ENCODE peak calls at places on chromosomes 11 and 22, in five cellular contexts. W is stomach, M is sigmoid colon, G is HCT116, S is tibial nerve. C is an unnamed sample.

GRCh38 chr22:39232806-39233735 is 11.7 kb downstream of the PDGFB start:
- DNase-seq in G (no peak), W (no peak), S (no peak), M (no peak), C (no peak)

GRCh38 chr11:83087035-83087434 is 15.3 kb upstream of the RAB30 start:
- DNase-seq in G (no peak), W (no peak), M (no peak), S (no peak), C (no peak)

GRCh38 chr11:9905562-9905961 is 241.7 kb downstream of the SWAP70 start:
- DNase-seq in G (no peak), M (no peak), W (no peak), S (no peak), C (no peak)

GRCh38 chr11:102241026-102241425 is 76.3 kb upstream of the BIRC3 start:
- DNase-seq in M (no peak), W (no peak), G (no peak), S (no peak), C (no peak)

GRCh38 chr22:26535499-26535898 is 23.2 kb upstream of the TFIP11 start:
- DNase-seq in S (no peak), G (no peak), M (no peak), W (no peak), C (no peak)

GRCh38 chr11:120659076-120659475 is 147.5 kb downstream of the GRIK4 start:
- DNase-seq in S (no peak), W (no peak), M (no peak), G (no peak), C (no peak)

GRCh38 chr11:127994736-127995135 is 592.6 kb downstream of the ETS1 start:
- DNase-seq in S (no peak), W (no peak), M (no peak), G (no peak), C (no peak)

GRCh38 chr22:19877626-19878339 is 23.1 kb upstream of the GNB1L start:
- DNase-seq in W (no peak), G (no peak), M (peak), S (peak), C (no peak)

GRCh38 chr11:36793542-36793926 is 195.5 kb upstream of the RAG2 start:
- DNase-seq in W (no peak), M (no peak), G (no peak), S (no peak), C (no peak)

GRCh38 chr11:75532200-75532972 is 6.6 kb upstream of the GDPD5 start:
- DNase-seq in G (peak), M (peak), W (peak), S (peak), C (peak)

GRCh38 chr11:6404341-6405038 is 14.2 kb downstream of the SMPD1 start:
- DNase-seq in M (no peak), S (no peak), G (no peak), W (no peak), C (no peak)

GRCh38 chr22:38078046-38078840 is 5.7 kb downstream of the SLC16A8 start:
- DNase-seq in W (no peak), G (no peak), M (peak), S (no peak), C (no peak)

GRCh38 chr11:64577202-64577601 is 13.8 kb upstream of the SLC22A12 start:
- DNase-seq in G (no peak), M (peak), S (no peak), W (no peak), C (no peak)

GRCh38 chr11:9956483-9956882 is 292.6 kb downstream of the SWAP70 start:
- DNase-seq in G (no peak), M (no peak), S (no peak), W (no peak), C (no peak)

GRCh38 chr22:48692734-48693376 is 1134.8 kb downstream of the BRD1 start:
- DNase-seq in G (no peak), W (no peak), S (peak), M (no peak), C (no peak)

DNA sequence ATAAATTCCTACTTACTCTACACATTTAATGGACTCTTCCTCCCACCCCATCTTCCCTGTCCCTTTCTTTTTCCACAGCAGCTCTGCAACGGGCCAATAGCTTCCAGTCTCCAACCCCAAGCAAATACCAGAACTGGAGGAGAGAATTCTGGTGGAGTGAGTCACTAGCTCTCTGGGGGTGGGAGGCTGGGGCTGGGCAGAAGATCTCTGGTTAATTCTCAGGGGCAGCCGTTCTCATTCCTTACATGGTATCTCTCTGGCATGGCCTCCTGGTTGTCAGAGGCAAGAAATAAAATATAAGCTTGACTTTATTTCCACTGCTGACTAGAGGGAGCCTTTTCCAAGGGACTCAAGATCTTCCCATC is 90.4 kb upstream of the PARVA start:
- DNase-seq in W (peak), G (peak), S (no peak), M (peak), C (no peak)
- TF ChIP-seq POLR2A in W (no peak), G (no peak), S (no peak), M (no peak), C (no peak)

DNA sequence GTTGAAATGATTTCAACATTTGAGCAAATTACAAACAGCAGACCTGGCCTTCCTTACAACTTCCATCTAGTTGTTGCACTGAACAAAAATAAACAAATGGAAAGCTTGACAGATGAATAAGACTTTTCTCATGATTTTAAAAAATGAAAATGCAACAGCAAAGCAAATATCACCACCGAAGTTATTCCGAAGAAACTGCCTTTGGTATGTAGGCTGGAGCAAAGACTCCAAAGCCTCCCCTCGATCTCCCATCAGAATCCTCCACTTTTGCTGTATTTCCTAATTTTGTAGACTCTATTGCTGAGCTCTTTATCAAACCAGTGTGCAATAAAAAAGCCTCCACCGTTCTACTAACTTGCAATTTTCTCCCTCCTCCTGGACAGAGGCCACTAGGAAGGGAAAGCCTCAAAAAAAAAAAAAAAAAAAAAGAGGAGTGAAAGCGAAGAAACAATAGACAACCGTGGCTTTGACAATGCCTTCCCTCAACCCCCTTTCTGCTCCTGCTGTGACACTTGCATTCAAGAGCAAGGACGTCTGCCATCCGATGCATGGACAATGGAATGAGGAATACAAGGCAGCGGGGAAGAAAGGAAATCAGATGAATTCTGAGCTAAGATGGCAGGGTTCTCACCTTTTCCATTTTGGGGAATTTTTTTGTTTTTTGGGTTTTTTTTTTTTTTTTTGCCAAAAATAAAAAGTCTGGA is 190.9 kb upstream of the BLID start:
- DNase-seq in M (no peak), W (no peak), S (no peak), G (no peak), C (no peak)
- H3K4me3 ChIP-seq in M (no peak), W (no peak), S (no peak), G (no peak), C (no peak)

GRCh38 chr11:12724301-12725046 is 50.3 kb downstream of the TEAD1 start:
- DNase-seq in W (peak), S (peak), M (peak), G (peak), C (peak)
- TF ChIP-seq POLR2A in W (no peak), S (no peak), M (no peak), G (no peak), C (no peak)

GRCh38 chr11:108852701-108853100 is 187.8 kb downstream of the DDX10 start:
- DNase-seq in S (no peak), G (no peak), W (no peak), M (no peak), C (no peak)
- H3K4me3 ChIP-seq in S (no peak), G (no peak), W (no peak), M (no peak), C (no peak)

C was measured in breast epithelium.